ENCODE peak calls at places on chromosome 12, in five cellular contexts. T, E, Q, O and R are unnamed samples.
A peak's percentile ranks its signal among the peaks of the same experiment; 100 is the strongest.

GRCh38 chr12:115149685-115150378 is 465.9 kb upstream of the TBX3 start:
- DNase-seq in T (no peak), E (no peak), Q (no peak), O (no peak), R (no peak)

GRCh38 chr12:5511644-5512584 is 80.0 kb downstream of the NTF3 start:
- DNase-seq in T (peak; percentile 2), E (peak; percentile 81), Q (no peak), O (peak; percentile 47), R (peak; percentile 19)

GRCh38 chr12:12488296-12488695 is 74.4 kb downstream of the DUSP16 start:
- DNase-seq in T (no peak), E (no peak), Q (no peak), O (no peak), R (no peak)

GRCh38 chr12:41924111-41924510 is 220.6 kb downstream of the GXYLT1 start:
- DNase-seq in T (no peak), E (no peak), Q (no peak), O (no peak), R (no peak)

GRCh38 chr12:94767971-94768370 is 117.6 kb upstream of the TMCC3 start:
- DNase-seq in T (no peak), E (no peak), Q (no peak), O (no peak), R (no peak)

GRCh38 chr12:3700861-3701260 is 52.0 kb downstream of the CRACR2A start:
- DNase-seq in T (no peak), E (no peak), Q (no peak), O (no peak), R (no peak)

GRCh38 chr12:78002878-78003277 is 172.2 kb downstream of the NAV3 start:
- DNase-seq in T (peak; percentile 42), E (no peak), Q (no peak), O (no peak), R (no peak)

GRCh38 chr12:55935742-55936151 is 4.8 kb downstream of the DGKA start:
- DNase-seq in T (no peak), E (no peak), Q (no peak), O (no peak), R (no peak)

GRCh38 chr12:2669560-2669959 is 125.2 kb upstream of the FKBP4 start:
- DNase-seq in T (no peak), E (no peak), Q (no peak), O (no peak), R (no peak)

GRCh38 chr12:121751034-121751433 is 38.5 kb downstream of the TMEM120B start:
- DNase-seq in T (no peak), E (no peak), Q (no peak), O (no peak), R (no peak)

GRCh38 chr12:103247531-103247930 is 248.2 kb downstream of the C12orf42 start:
- DNase-seq in T (no peak), E (no peak), Q (no peak), O (no peak), R (no peak)

GRCh38 chr12:111868676-111869588 is 26.9 kb downstream of the MAPKAPK5 start:
- DNase-seq in T (no peak), E (no peak), Q (no peak), O (no peak), R (no peak)

GRCh38 chr12:542290-543113 is 82.8 kb downstream of the B4GALNT3 start:
- DNase-seq in T (no peak), E (no peak), Q (no peak), O (peak; percentile 49), R (peak; percentile 25)

GRCh38 chr12:26124491-26125450 is at the start of gene BHLHE41:
- DNase-seq in T (peak; percentile 13), E (no peak), Q (peak; percentile 42), O (peak; percentile 67), R (peak; percentile 14)

GRCh38 chr12:111359231-111359913 is 9.5 kb downstream of the PHETA1 start:
- DNase-seq in T (peak; percentile 77), E (no peak), Q (no peak), O (no peak), R (no peak)

GRCh38 chr12:111434680-111435338 is 29.1 kb downstream of the SH2B3 start:
- DNase-seq in T (peak; percentile 60), E (no peak), Q (no peak), O (peak; percentile 3), R (no peak)

GRCh38 chr12:64739778-64740177 is 19.4 kb downstream of the GNS start:
- DNase-seq in T (no peak), E (no peak), Q (no peak), O (no peak), R (no peak)

GRCh38 chr12:67068773-67069450 is 200.2 kb upstream of the CAND1 start:
- DNase-seq in T (peak; percentile 9), E (no peak), Q (peak; percentile 47), O (peak; percentile 62), R (peak; percentile 48)

GRCh38 chr12:80216890-80217559 is 117.7 kb downstream of the OTOGL start:
- DNase-seq in T (no peak), E (no peak), Q (no peak), O (no peak), R (no peak)

GRCh38 chr12:53729659-53730058 is 2.4 kb upstream of the CALCOCO1 start:
- DNase-seq in T (no peak), E (no peak), Q (no peak), O (no peak), R (no peak)

GRCh38 chr12:105922670-105923102 is 216.1 kb downstream of the NUAK1 start:
- DNase-seq in T (no peak), E (no peak), Q (no peak), O (no peak), R (no peak)

GRCh38 chr12:6368906-6369525 is 6.3 kb downstream of the SCNN1A start:
- DNase-seq in T (no peak), E (no peak), Q (no peak), O (no peak), R (no peak)

GRCh38 chr12:79058342-79058741 is 193.8 kb downstream of the SYT1 start:
- DNase-seq in T (no peak), E (no peak), Q (no peak), O (no peak), R (no peak)

GRCh38 chr12:6341439-6342139 is at the start of gene TNFRSF1A:
- DNase-seq in T (peak; percentile 93), E (no peak), Q (no peak), O (peak; percentile 48), R (peak; percentile 30)

GRCh38 chr12:981956-982355 is 9.1 kb upstream of the ERC1 start:
- DNase-seq in T (no peak), E (no peak), Q (no peak), O (no peak), R (no peak)

GRCh38 chr12:1821805-1822204 is 1.4 kb downstream of the LRTM2 start:
- DNase-seq in T (no peak), E (no peak), Q (no peak), O (no peak), R (no peak)

GRCh38 chr12:16920451-16920850 is 314.5 kb upstream of the LMO3 start:
- DNase-seq in T (no peak), E (no peak), Q (no peak), O (no peak), R (no peak)

GRCh38 chr12:111706145-111706544 is 20.3 kb downstream of the ACAD10 start:
- DNase-seq in T (no peak), E (no peak), Q (no peak), O (no peak), R (no peak)

DNA sequence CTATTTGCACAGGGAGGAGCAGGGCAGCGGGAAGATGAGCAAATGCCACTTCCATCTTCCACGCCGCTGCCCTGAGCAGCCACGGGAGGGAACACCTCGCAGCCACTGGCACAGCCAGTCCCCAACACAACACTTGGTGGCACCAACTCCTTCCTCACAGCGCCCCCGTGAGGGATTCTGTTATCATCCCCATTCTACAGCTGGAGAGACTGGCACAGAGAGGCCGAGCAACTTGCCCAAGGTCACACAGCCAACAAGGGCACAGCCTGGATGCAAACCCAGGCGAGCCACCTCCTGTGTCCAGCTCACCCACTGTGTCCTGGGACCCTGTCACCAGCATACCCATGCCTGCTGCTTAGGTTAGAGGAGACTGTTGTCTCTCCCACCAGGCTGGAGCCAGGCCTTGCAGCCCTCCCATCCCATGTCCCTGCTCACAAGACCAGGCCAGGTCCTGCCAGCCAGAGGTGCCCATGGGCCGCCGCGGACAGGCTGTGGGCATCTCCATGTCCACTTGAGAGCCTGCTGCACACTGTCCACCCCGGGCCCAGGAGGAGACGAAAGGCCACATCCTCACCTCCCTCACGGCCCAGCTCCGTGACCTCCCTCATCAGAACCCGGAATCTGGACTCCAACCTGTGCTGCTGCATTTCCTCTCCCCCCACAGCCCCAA is 57.0 kb downstream of the NCOR2 start:
- DNase-seq in T (peak; percentile 66), E (no peak), Q (no peak), O (no peak), R (no peak)
- TF ChIP-seq CTCF in T (no peak), E (no peak), Q (peak; percentile 34), O (no peak), R (no peak)

GRCh38 chr12:117409286-117409685 is 47.9 kb upstream of the NOS1 start:
- DNase-seq in T (no peak), E (no peak), Q (no peak), O (no peak), R (no peak)

GRCh38 chr12:117404203-117404853 is 42.9 kb upstream of the NOS1 start:
- DNase-seq in T (no peak), E (no peak), Q (no peak), O (no peak), R (no peak)

GRCh38 chr12:117412465-117413190 is 51.2 kb upstream of the NOS1 start:
- DNase-seq in T (no peak), E (no peak), Q (no peak), O (no peak), R (no peak)

GRCh38 chr12:117404940-117405339 is 43.5 kb upstream of the NOS1 start:
- DNase-seq in T (no peak), E (no peak), Q (no peak), O (no peak), R (no peak)

GRCh38 chr12:117408161-117408791 is 46.9 kb upstream of the NOS1 start:
- DNase-seq in T (no peak), E (no peak), Q (no peak), O (no peak), R (no peak)
- TF ChIP-seq CTCF in T (no peak), E (no peak), Q (no peak), O (no peak), R (no peak)

DNA sequence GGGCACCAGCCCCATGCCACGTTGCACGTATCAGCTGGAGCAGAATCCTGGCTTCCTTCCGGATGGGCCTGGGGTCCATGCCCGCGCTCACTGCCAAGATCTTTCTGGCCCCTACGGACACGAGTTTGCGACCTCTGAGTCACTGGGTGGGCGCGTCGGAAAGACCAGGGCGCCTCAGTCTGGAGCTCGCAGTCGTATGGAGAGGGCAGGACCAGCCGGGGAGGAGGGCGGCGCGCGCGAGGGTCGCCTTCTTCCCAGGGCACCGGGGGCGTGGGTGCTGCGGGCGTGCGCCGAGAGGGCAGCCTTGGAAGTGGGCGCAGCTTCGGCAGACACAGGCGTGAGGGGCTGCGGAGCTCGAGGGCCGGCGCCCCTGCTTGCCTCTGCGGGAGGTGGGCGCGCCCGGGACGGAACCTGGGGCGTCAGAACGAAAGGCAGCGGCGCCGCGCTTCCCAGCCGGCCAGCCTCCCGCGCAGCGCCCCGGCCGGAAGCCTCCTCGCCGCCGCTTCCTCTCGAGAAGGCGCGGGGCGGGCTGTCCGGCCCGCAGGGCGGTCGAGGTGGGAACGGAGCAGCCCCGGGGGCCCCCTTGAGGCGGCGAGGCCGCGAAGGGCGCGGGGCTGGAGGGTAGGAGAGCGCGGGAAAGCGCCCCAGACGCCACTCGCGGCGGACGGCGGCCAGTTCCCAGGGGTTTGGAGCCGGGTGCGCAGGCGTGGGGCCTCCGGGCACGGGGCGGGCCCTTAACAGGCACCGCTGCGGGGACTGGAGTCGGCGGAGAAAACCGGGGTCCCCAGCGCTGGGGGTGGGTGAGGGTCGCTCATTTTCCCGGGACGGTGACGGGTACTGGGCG is at the start of gene ARL6IP4:
- DNase-seq in T (peak; percentile 55), E (no peak), Q (peak; percentile 70), O (peak; percentile 69), R (peak; percentile 41)
- TF ChIP-seq CTCF in T (no peak), E (no peak), Q (no peak), O (no peak), R (no peak)

GRCh38 chr12:59234391-59234790 is 314.1 kb upstream of the LRIG3 start:
- DNase-seq in T (no peak), E (no peak), Q (no peak), O (no peak), R (no peak)
- TF ChIP-seq CTCF in T (no peak), E (no peak), Q (no peak), O (no peak), R (no peak)